ENCODE peak calls at places on chromosome 2, in seven cellular contexts. P, N, L, S, F, H and R are unnamed samples.

GRCh38 chr2:32565902-32566301 is 61.9 kb upstream of the TTC27 start:
- DNase-seq in P (no peak), N (no peak), L (no peak), S (no peak), F (no peak), H (no peak), R (no peak)

GRCh38 chr2:176140520-176141317 is 10.6 kb upstream of the HOXD4 start:
- DNase-seq in P (peak), N (peak), L (peak), S (peak), F (peak), H (peak), R (no peak)

GRCh38 chr2:172094319-172095145 is 8.2 kb downstream of the DLX2 start:
- DNase-seq in P (no peak), N (no peak), L (no peak), S (no peak), F (no peak), H (peak), R (no peak)

GRCh38 chr2:189253841-189254240 is 74.3 kb upstream of the COL5A2 start:
- DNase-seq in P (no peak), N (no peak), L (peak), S (no peak), F (no peak), H (no peak), R (no peak)

GRCh38 chr2:223973606-223974005 is 16.3 kb downstream of the MRPL44 start:
- DNase-seq in P (no peak), N (no peak), L (no peak), S (no peak), F (no peak), H (no peak), R (no peak)

GRCh38 chr2:3285901-3286645 is 91.5 kb downstream of the EIPR1 start:
- DNase-seq in P (no peak), N (no peak), L (no peak), S (no peak), F (no peak), H (no peak), R (no peak)

GRCh38 chr2:55518846-55519167 is 711 bp upstream of the CFAP36 start:
- DNase-seq in P (peak), N (no peak), L (no peak), S (peak), F (no peak), H (no peak), R (no peak)

GRCh38 chr2:224242543-224242942 is 159.4 kb downstream of the FAM124B start:
- DNase-seq in P (peak), N (no peak), L (no peak), S (peak), F (no peak), H (no peak), R (no peak)

GRCh38 chr2:213995400-213996105 is 415.3 kb upstream of the VWC2L start:
- DNase-seq in P (peak), N (no peak), L (peak), S (peak), F (peak), H (no peak), R (peak)

GRCh38 chr2:201964011-201964410 is 69.6 kb upstream of the FZD7 start:
- DNase-seq in P (no peak), N (no peak), L (no peak), S (no peak), F (no peak), H (no peak), R (no peak)

GRCh38 chr2:3470166-3470651 is 49.1 kb downstream of the ADI1 start:
- DNase-seq in P (peak), N (peak), L (peak), S (peak), F (peak), H (peak), R (peak)

GRCh38 chr2:120205901-120206581 is 17.2 kb downstream of the TMEM185B start:
- DNase-seq in P (no peak), N (no peak), L (no peak), S (no peak), F (no peak), H (no peak), R (no peak)

GRCh38 chr2:241702405-241703127 is 727 bp downstream of the ING5 start:
- DNase-seq in P (no peak), N (peak), L (peak), S (peak), F (peak), H (peak), R (peak)

GRCh38 chr2:68390600-68390999 is 25.5 kb downstream of the PLEK start:
- DNase-seq in P (no peak), N (no peak), L (no peak), S (no peak), F (no peak), H (no peak), R (no peak)

GRCh38 chr2:147082850-147083522 is 761.8 kb upstream of the ACVR2A start:
- DNase-seq in P (peak), N (peak), L (peak), S (peak), F (peak), H (no peak), R (peak)

GRCh38 chr2:51293566-51294200 is 261.8 kb upstream of the NRXN1 start:
- DNase-seq in P (no peak), N (no peak), L (no peak), S (no peak), F (no peak), H (no peak), R (no peak)

GRCh38 chr2:85678794-85679672 is 11.0 kb upstream of the SFTPB start:
- DNase-seq in P (peak), N (peak), L (peak), S (peak), F (no peak), H (peak), R (peak)

GRCh38 chr2:234286956-234287355 is 209.9 kb downstream of the ARL4C start:
- DNase-seq in P (no peak), N (no peak), L (no peak), S (no peak), F (no peak), H (no peak), R (peak)

GRCh38 chr2:218829868-218830451 is 1.6 kb downstream of the PRKAG3 start:
- DNase-seq in P (no peak), N (no peak), L (no peak), S (no peak), F (no peak), H (peak), R (no peak)

GRCh38 chr2:88903744-88904353 is 212.4 kb downstream of the RPIA start:
- DNase-seq in P (peak), N (no peak), L (peak), S (peak), F (no peak), H (no peak), R (peak)

GRCh38 chr2:39266139-39266805 is 22.5 kb upstream of the CDKL4 start:
- DNase-seq in P (peak), N (no peak), L (peak), S (no peak), F (no peak), H (no peak), R (no peak)

GRCh38 chr2:112166801-112167499 is 28.8 kb downstream of the FBLN7 start:
- DNase-seq in P (no peak), N (no peak), L (no peak), S (no peak), F (no peak), H (no peak), R (no peak)

GRCh38 chr2:231212329-231212845 is 14.0 kb downstream of the ARMC9 start:
- DNase-seq in P (no peak), N (no peak), L (peak), S (no peak), F (no peak), H (no peak), R (no peak)

GRCh38 chr2:222733846-222734689 is 62.6 kb downstream of the MOGAT1 start:
- DNase-seq in P (no peak), N (no peak), L (peak), S (peak), F (no peak), H (no peak), R (no peak)

DNA sequence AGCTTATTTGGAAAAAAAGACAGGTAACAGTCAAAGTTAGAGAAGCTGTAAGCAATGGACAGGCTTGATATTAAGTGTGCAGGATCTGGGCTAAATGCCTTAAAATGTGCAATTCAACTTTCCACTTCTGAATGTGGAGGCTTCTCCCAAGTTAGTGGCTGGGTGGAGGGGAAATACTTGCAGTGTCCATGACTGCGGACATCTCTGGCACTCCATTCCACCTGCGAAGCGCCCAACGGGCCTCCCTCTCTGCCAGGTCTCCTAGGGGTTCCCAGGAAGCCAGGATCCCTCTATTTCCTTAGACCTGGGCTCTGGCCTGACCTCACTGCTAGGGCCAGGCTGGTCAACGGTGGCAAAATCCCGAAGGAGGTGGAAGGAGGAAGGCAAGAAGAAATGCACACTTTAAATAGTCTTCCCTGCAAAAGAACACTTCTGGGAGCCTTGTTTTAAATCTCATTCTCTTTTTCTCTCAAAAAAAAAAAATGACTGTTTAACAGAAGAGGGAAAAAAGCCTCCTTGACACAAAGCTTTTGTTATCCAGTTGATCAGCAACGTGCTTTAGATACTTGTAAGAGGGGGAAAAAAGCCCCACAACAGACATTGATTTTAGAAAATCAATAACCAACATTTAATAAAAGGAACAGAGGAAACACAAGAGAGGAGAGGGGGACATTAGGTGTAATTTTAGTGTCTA is 5.0 kb downstream of the ZEB2 start:
- DNase-seq in P (peak), N (no peak), L (no peak), S (no peak), F (no peak), H (no peak), R (no peak)
- H3K27ac ChIP-seq in P (peak), N (peak), L (no peak), S (no peak), F (no peak), H (peak), R (peak)

GRCh38 chr2:31324000-31324633 is 90.2 kb downstream of the EHD3 start:
- DNase-seq in P (peak), N (no peak), L (peak), S (no peak), F (no peak), H (no peak), R (no peak)
- TF ChIP-seq CTCF in P (no peak), N (no peak), L (no peak), S (no peak), F (no peak), H (no peak), R (no peak)

GRCh38 chr2:156333951-156334495 is 1.5 kb upstream of the NR4A2 start:
- DNase-seq in P (no peak), N (peak), L (no peak), S (no peak), F (no peak), H (peak), R (peak)
- H3K27ac ChIP-seq in P (peak), N (peak), L (peak), S (peak), F (peak), H (peak), R (peak)

GRCh38 chr2:191328150-191328809 is 83.1 kb downstream of the MYO1B start:
- DNase-seq in P (no peak), N (no peak), L (no peak), S (no peak), F (no peak), H (no peak), R (no peak)

GRCh38 chr2:191327484-191327883 is 82.3 kb downstream of the MYO1B start:
- DNase-seq in P (no peak), N (no peak), L (no peak), S (no peak), F (no peak), H (no peak), R (no peak)

GRCh38 chr2:191325651-191326365 is 80.6 kb downstream of the MYO1B start:
- DNase-seq in P (no peak), N (no peak), L (no peak), S (no peak), F (no peak), H (no peak), R (no peak)

GRCh38 chr2:191333911-191334357 is 88.7 kb downstream of the MYO1B start:
- DNase-seq in P (peak), N (no peak), L (peak), S (peak), F (peak), H (no peak), R (peak)

DNA sequence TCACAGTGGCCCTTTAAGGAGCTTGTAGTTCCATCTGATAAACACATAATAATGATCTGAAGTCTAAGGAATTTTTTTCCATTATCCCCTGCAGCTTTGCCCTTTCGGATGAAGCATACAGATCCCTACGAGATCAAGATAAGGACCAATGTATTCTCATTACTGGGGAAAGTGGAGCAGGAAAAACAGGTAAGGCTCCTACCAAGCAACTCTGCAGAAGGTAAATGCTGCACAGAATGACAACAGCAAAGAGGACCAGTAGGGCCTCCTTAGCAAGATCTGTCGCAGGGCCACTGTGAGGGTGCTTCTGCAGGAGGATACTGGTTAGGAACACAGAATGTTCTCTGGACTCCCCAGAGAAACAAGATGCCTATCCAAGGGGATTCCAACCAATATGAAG is 84.6 kb downstream of the MYO1B start:
- DNase-seq in P (no peak), N (no peak), L (no peak), S (no peak), F (no peak), H (no peak), R (no peak)
- TF ChIP-seq CTCF in P (no peak), N (no peak), L (no peak), S (no peak), F (no peak), H (no peak), R (no peak)

GRCh38 chr2:235334179-235334578 is 159.7 kb upstream of the AGAP1 start:
- DNase-seq in P (no peak), N (no peak), L (no peak), S (no peak), F (no peak), H (no peak), R (no peak)
- H3K27ac ChIP-seq in P (no peak), N (no peak), L (no peak), S (no peak), F (no peak), H (no peak), R (no peak)

GRCh38 chr2:99337164-99337930 is at the start of gene EIF5B:
- DNase-seq in P (peak), N (peak), L (peak), S (peak), F (peak), H (peak), R (peak)
- TF ChIP-seq CTCF in P (peak), N (peak), L (peak), S (peak), F (peak), H (peak), R (peak)

DNA sequence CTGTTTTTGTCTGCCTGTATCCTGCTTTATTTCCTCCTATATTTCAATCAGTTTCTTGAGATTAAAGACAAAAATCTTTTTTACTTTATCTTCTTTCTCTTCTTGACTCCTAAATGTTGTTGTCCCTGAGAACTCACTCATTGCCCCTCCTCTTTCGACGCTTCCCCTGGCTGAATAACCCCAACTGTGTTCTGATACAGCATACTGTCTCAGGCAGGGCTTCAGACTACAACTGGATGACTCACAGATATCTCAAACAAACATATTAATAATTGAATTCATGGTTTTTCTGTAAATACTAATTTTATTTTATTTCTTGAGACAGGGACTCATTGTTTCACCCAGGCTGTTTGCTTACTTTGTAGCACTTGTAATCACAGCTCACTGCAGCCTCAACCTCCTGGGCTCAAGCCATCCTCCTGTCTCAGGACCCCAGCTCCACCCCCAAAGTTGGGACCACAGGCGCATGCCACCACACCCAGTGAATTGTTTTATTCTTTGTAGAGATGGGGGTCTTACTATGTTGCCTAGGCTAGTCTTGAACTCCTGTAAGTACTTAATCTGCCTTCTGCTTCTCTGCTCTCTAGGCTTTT is 9.4 kb downstream of the ITGAV start:
- DNase-seq in P (no peak), N (no peak), L (no peak), S (peak), F (no peak), H (no peak), R (peak)
- H3K27ac ChIP-seq in P (no peak), N (no peak), L (no peak), S (no peak), F (no peak), H (no peak), R (no peak)

DNA sequence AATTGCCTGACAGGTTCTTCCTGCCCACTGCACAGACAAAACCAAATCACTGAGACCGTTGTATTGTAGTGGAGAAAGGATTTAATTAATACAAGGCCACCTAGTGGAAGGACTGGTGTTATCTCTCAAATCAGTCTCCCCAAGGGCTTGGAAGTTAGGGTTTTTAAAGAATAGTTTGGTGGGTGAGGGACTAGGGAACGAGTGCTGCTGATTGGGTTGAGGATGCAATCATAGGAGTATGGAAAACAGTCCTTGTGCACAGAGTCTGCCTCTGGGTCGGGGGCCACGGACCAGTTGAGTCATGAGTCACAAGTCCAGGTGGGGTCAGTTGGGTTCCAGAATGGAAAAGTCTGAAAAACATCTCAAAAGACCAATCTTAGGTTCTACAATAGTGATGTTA is 89.1 kb downstream of the B3GNT2 start:
- DNase-seq in P (no peak), N (no peak), L (no peak), S (no peak), F (no peak), H (no peak), R (no peak)
- TF ChIP-seq CTCF in P (no peak), N (no peak), L (no peak), S (no peak), F (no peak), H (no peak), R (no peak)

DNA sequence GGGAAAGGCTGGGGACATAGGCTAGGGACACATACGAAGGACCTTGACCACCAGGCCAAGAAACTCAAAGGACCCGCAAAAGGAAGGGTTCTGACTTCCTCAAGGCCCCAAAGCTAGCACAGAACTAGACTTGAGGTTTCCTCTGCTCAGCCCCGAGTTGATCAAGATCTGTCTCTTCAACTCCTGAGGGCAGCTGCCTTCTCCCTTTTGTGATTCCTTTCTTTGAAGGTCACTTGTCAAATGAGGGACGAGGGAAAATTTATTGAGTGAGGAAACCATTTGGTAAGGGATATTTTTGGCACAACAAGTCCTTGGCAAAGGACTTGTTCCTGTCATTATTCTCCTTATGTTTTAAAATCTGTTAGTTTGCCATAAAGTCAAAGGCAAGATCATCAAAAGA is 12.3 kb upstream of the ROCK2 start:
- DNase-seq in P (no peak), N (no peak), L (no peak), S (no peak), F (no peak), H (no peak), R (no peak)
- H3K27ac ChIP-seq in P (no peak), N (no peak), L (no peak), S (no peak), F (no peak), H (peak), R (no peak)

DNA sequence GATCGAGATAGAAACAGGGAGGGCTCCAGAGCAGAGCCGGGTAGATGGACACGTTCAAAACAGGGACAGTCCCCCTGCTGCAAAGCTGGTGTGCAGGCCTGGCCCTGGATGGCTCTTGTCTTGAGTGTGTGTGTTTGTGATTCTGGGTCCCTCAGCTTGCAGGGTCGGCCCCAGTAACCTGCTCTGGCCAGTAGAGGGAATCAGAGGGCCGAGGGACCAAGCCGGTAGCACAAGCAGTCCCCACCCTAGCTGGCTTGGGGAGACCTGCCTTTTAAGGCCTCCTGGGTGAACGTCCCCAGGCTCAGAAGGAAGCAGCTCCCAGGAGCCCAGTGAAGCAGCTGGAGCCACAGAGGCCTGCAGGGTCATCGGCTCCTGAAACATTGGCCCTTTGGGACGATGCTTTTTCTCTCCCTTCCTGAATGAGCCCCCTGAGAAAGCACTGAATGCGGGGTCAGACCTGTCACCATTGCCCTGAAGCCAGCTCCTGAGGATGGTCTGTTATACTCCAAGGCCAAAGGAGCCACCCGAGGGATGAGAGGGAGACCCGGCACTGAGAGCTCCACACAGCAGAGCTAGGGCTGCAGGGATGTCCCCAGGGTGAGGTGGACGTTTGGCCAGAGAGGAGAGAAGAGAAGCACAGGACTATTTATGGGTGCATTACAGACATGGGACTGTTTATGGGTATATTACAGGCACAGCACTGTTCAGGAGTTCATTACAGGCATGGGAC is 15.4 kb upstream of the MLPH start:
- DNase-seq in P (peak), N (peak), L (no peak), S (peak), F (no peak), H (peak), R (peak)
- TF ChIP-seq CTCF in P (peak), N (peak), L (peak), S (peak), F (peak), H (peak), R (peak)